ENCODE peak calls at places on chromosomes 11 and 22, in four cellular contexts. One of them, this sample, is unnamed.

GRCh38 chr11:114553642-114554041 is 6.0 kb downstream of the NXPE1 start:
- DNase-seq in RPMI7951: no peak
- DNase-seq in NCI-H460: no peak
- DNase-seq in midbrain: no peak
- DNase-seq in this sample: no peak

GRCh38 chr11:87352759-87353707 is 315.3 kb downstream of the TMEM135 start:
- DNase-seq in NCI-H460: peak; percentile 59
- DNase-seq in RPMI7951: peak; percentile 73
- DNase-seq in midbrain: peak; percentile 87
- DNase-seq in this sample: peak; percentile 89

GRCh38 chr22:33922268-33922667 is 2.0 kb upstream of the LARGE1 start:
- DNase-seq in NCI-H460: no peak
- DNase-seq in RPMI7951: peak; percentile 20
- DNase-seq in midbrain: peak; percentile 31
- DNase-seq in this sample: peak; percentile 37

GRCh38 chr11:110833033-110833484 is 120.8 kb upstream of the ARHGAP20 start:
- DNase-seq in midbrain: no peak
- DNase-seq in NCI-H460: no peak
- DNase-seq in RPMI7951: no peak
- DNase-seq in this sample: no peak

GRCh38 chr11:19790831-19791552 is 78.4 kb downstream of the NAV2 start:
- DNase-seq in RPMI7951: no peak
- DNase-seq in NCI-H460: no peak
- DNase-seq in midbrain: no peak
- DNase-seq in this sample: no peak

GRCh38 chr11:77084581-77085191 is 17.9 kb downstream of the CAPN5 start:
- DNase-seq in RPMI7951: no peak
- DNase-seq in NCI-H460: no peak
- DNase-seq in midbrain: no peak
- DNase-seq in this sample: no peak

GRCh38 chr11:35605691-35606090 is 12.6 kb upstream of the FJX1 start:
- DNase-seq in RPMI7951: peak; percentile 40
- DNase-seq in midbrain: peak; percentile 79
- DNase-seq in NCI-H460: no peak
- DNase-seq in this sample: peak; percentile 84

GRCh38 chr22:35443338-35443737 is 43.4 kb downstream of the MCM5 start:
- DNase-seq in RPMI7951: no peak
- DNase-seq in NCI-H460: no peak
- DNase-seq in midbrain: no peak
- DNase-seq in this sample: no peak

GRCh38 chr11:15901790-15902189 is 454.6 kb downstream of the SOX6 start:
- DNase-seq in NCI-H460: no peak
- DNase-seq in RPMI7951: no peak
- DNase-seq in midbrain: no peak
- DNase-seq in this sample: no peak

GRCh38 chr22:48154169-48154942 is 1391.9 kb downstream of the TBC1D22A start:
- DNase-seq in RPMI7951: no peak
- DNase-seq in NCI-H460: no peak
- DNase-seq in midbrain: no peak
- DNase-seq in this sample: no peak

GRCh38 chr22:23293720-23294119 is 113.4 kb downstream of the BCR start:
- DNase-seq in midbrain: no peak
- DNase-seq in NCI-H460: no peak
- DNase-seq in RPMI7951: no peak
- DNase-seq in this sample: no peak

GRCh38 chr22:23182289-23183106 is 2.2 kb downstream of the BCR start:
- DNase-seq in midbrain: peak; percentile 13
- DNase-seq in NCI-H460: no peak
- DNase-seq in RPMI7951: no peak
- DNase-seq in this sample: no peak

GRCh38 chr11:111336582-111337256 is 38.4 kb downstream of the POU2AF3 start:
- DNase-seq in midbrain: no peak
- DNase-seq in RPMI7951: peak; percentile 72
- DNase-seq in NCI-H460: no peak
- DNase-seq in this sample: no peak

GRCh38 chr11:43687120-43687791 is 6.7 kb downstream of the HSD17B12 start:
- DNase-seq in midbrain: no peak
- DNase-seq in RPMI7951: no peak
- DNase-seq in NCI-H460: no peak
- DNase-seq in this sample: no peak

GRCh38 chr11:47400813-47401279 is 7.5 kb upstream of the SLC39A13 start:
- DNase-seq in midbrain: no peak
- DNase-seq in RPMI7951: no peak
- DNase-seq in NCI-H460: no peak
- DNase-seq in this sample: no peak

GRCh38 chr11:7457211-7457610 is 28.1 kb upstream of the OLFML1 start:
- DNase-seq in RPMI7951: peak; percentile 39
- DNase-seq in NCI-H460: no peak
- DNase-seq in midbrain: no peak
- DNase-seq in this sample: peak; percentile 22

GRCh38 chr11:64444838-64445441 is 86.0 kb downstream of the RPS6KA4 start:
- DNase-seq in RPMI7951: peak; percentile 56
- DNase-seq in NCI-H460: no peak
- DNase-seq in midbrain: no peak
- DNase-seq in this sample: no peak

GRCh38 chr11:134476435-134477021 is 64.5 kb upstream of the B3GAT1 start:
- DNase-seq in RPMI7951: no peak
- DNase-seq in NCI-H460: peak; percentile 14
- DNase-seq in midbrain: no peak
- DNase-seq in this sample: no peak

GRCh38 chr11:123073343-123074057 is 11.6 kb upstream of the HSPA8 start:
- DNase-seq in RPMI7951: no peak
- DNase-seq in NCI-H460: no peak
- DNase-seq in midbrain: no peak
- DNase-seq in this sample: no peak

GRCh38 chr22:39965749-39966148 is 5.6 kb downstream of the TMA7B start:
- DNase-seq in midbrain: no peak
- DNase-seq in RPMI7951: no peak
- DNase-seq in NCI-H460: no peak
- DNase-seq in this sample: no peak

GRCh38 chr22:45844949-45845613 is 131.9 kb downstream of the WNT7B start:
- DNase-seq in midbrain: peak; percentile 16
- DNase-seq in NCI-H460: no peak
- DNase-seq in RPMI7951: peak; percentile 47
- DNase-seq in this sample: peak; percentile 49

GRCh38 chr11:39236916-39237315 is 2222.5 kb downstream of the LRRC4C start:
- DNase-seq in midbrain: no peak
- DNase-seq in RPMI7951: no peak
- DNase-seq in NCI-H460: no peak
- DNase-seq in this sample: no peak

GRCh38 chr11:72217856-72218745 is 1.5 kb downstream of the FOLR2 start:
- DNase-seq in RPMI7951: no peak
- DNase-seq in NCI-H460: no peak
- DNase-seq in midbrain: peak; percentile 14
- DNase-seq in this sample: peak; percentile 33

GRCh38 chr22:46972901-46973831 is 210.7 kb downstream of the TBC1D22A start:
- DNase-seq in midbrain: no peak
- DNase-seq in NCI-H460: no peak
- DNase-seq in RPMI7951: no peak
- DNase-seq in this sample: no peak

GRCh38 chr11:122676638-122677037 is 21.1 kb downstream of the UBASH3B start:
- DNase-seq in RPMI7951: no peak
- DNase-seq in NCI-H460: no peak
- DNase-seq in midbrain: no peak
- DNase-seq in this sample: no peak

GRCh38 chr11:1306186-1307162 is 3.0 kb downstream of the TOLLIP start:
- DNase-seq in midbrain: no peak
- DNase-seq in NCI-H460: no peak
- DNase-seq in RPMI7951: no peak
- DNase-seq in this sample: no peak

GRCh38 chr11:134126197-134126822 is 57.4 kb downstream of the JAM3 start:
- DNase-seq in NCI-H460: no peak
- DNase-seq in RPMI7951: peak; percentile 92
- DNase-seq in midbrain: peak; percentile 60
- DNase-seq in this sample: peak; percentile 93

This sample was measured in Ammon's horn.